ENCODE peak calls at places on chromosomes 11 and 22, in four cellular contexts. O is suprapubic skin, E is GM12878, F is endothelial cell of umbilical vein. R is an unnamed sample.

GRCh38 chr22:43867839-43868652 is 5.7 kb upstream of the SULT4A1 start:
- DNase-seq in O (no peak), E (no peak), F (peak; percentile 59), R (peak; percentile 75)

GRCh38 chr11:119750056-119750455 is 21.1 kb upstream of the NECTIN1 start:
- DNase-seq in O (peak; percentile 55), E (no peak), F (no peak), R (peak; percentile 37)

GRCh38 chr22:47245286-47245685 is 482.8 kb downstream of the TBC1D22A start:
- DNase-seq in O (no peak), E (no peak), F (no peak), R (no peak)

GRCh38 chr11:22459053-22459452 is 120.9 kb downstream of the SLC17A6 start:
- DNase-seq in O (no peak), E (no peak), F (peak; percentile 83), R (no peak)

GRCh38 chr11:7444582-7444981 is 40.7 kb upstream of the OLFML1 start:
- DNase-seq in O (no peak), E (no peak), F (no peak), R (no peak)

GRCh38 chr22:45903355-45904149 is 73.4 kb downstream of the WNT7B start:
- DNase-seq in O (no peak), E (no peak), F (peak; percentile 18), R (no peak)

GRCh38 chr11:115608976-115609375 is 104.8 kb upstream of the CADM1 start:
- DNase-seq in O (no peak), E (no peak), F (no peak), R (no peak)

GRCh38 chr11:19729141-19729540 is 16.5 kb downstream of the NAV2 start:
- DNase-seq in O (no peak), E (no peak), F (no peak), R (no peak)

GRCh38 chr11:68584097-68584496 is 100.2 kb upstream of the GAL start:
- DNase-seq in O (no peak), E (no peak), F (peak; percentile 18), R (peak; percentile 82)

GRCh38 chr22:41382098-41382578 is 396 bp downstream of the TEF start:
- DNase-seq in O (peak; percentile 89), E (no peak), F (no peak), R (no peak)

GRCh38 chr11:112223125-112223524 is 3.1 kb upstream of the PTS start:
- DNase-seq in O (no peak), E (no peak), F (no peak), R (no peak)

GRCh38 chr22:39932918-39933649 is 27.1 kb upstream of the TMA7B start:
- DNase-seq in O (no peak), E (no peak), F (peak; percentile 23), R (no peak)

GRCh38 chr11:121412000-121412587 is 40.0 kb upstream of the SORL1 start:
- DNase-seq in O (no peak), E (no peak), F (no peak), R (no peak)

GRCh38 chr11:64419818-64420485 is 61.0 kb downstream of the RPS6KA4 start:
- DNase-seq in O (no peak), E (no peak), F (no peak), R (no peak)

GRCh38 chr11:126419801-126420729 is 64.6 kb downstream of the ST3GAL4 start:
- DNase-seq in O (no peak), E (peak; percentile 60), F (peak; percentile 6), R (no peak)

GRCh38 chr11:23123766-23124165 is 263.5 kb upstream of the CCDC179 start:
- DNase-seq in O (no peak), E (no peak), F (peak; percentile 69), R (no peak)

GRCh38 chr11:17894929-17895658 is 117.8 kb downstream of the SERGEF start:
- DNase-seq in O (no peak), E (no peak), F (no peak), R (no peak)

GRCh38 chr11:629237-629583 is 2.2 kb upstream of the SCT start:
- DNase-seq in O (no peak), E (no peak), F (no peak), R (no peak)

GRCh38 chr22:42368379-42369249 is 63.6 kb downstream of the NFAM1 start:
- DNase-seq in O (no peak), E (no peak), F (no peak), R (peak; percentile 89)

GRCh38 chr11:72617080-72617744 is 57.0 kb downstream of the PDE2A start:
- DNase-seq in O (no peak), E (no peak), F (no peak), R (no peak)

GRCh38 chr11:76186776-76187279 is 19.5 kb downstream of the WNT11 start:
- DNase-seq in O (no peak), E (no peak), F (no peak), R (no peak)

GRCh38 chr11:71396548-71397123 is 51.6 kb downstream of the DHCR7 start:
- DNase-seq in O (no peak), E (no peak), F (no peak), R (no peak)

GRCh38 chr22:17970205-17970708 is 54.1 kb downstream of the MICAL3 start:
- DNase-seq in O (no peak), E (no peak), F (no peak), R (peak; percentile 60)

GRCh38 chr22:39374191-39374590 is 24.4 kb downstream of the SYNGR1 start:
- DNase-seq in O (no peak), E (no peak), F (no peak), R (no peak)

GRCh38 chr22:40044870-40045834 is 50.4 kb downstream of the FAM83F start:
- DNase-seq in O (no peak), E (no peak), F (peak; percentile 47), R (peak; percentile 97)

GRCh38 chr11:75802022-75802912 is 12.7 kb upstream of the UVRAG start:
- DNase-seq in O (peak; percentile 78), E (no peak), F (no peak), R (peak; percentile 72)

GRCh38 chr11:86180860-86181259 is 63.7 kb upstream of the EED start:
- DNase-seq in O (no peak), E (no peak), F (no peak), R (no peak)

GRCh38 chr11:65366340-65366773 is 11.8 kb downstream of the TIGD3 start:
- DNase-seq in O (no peak), E (no peak), F (peak; percentile 78), R (no peak)

GRCh38 chr11:19164881-19165280 is 36.9 kb downstream of the CSRP3 start:
- DNase-seq in O (no peak), E (no peak), F (no peak), R (no peak)

GRCh38 chr11:95459268-95460040 is 228.5 kb upstream of the SESN3 start:
- DNase-seq in O (no peak), E (no peak), F (peak; percentile 7), R (no peak)
- TF ChIP-seq POLR2AphosphoS5 in O (no peak), E (no peak), F (no peak), R (no peak)

DNA sequence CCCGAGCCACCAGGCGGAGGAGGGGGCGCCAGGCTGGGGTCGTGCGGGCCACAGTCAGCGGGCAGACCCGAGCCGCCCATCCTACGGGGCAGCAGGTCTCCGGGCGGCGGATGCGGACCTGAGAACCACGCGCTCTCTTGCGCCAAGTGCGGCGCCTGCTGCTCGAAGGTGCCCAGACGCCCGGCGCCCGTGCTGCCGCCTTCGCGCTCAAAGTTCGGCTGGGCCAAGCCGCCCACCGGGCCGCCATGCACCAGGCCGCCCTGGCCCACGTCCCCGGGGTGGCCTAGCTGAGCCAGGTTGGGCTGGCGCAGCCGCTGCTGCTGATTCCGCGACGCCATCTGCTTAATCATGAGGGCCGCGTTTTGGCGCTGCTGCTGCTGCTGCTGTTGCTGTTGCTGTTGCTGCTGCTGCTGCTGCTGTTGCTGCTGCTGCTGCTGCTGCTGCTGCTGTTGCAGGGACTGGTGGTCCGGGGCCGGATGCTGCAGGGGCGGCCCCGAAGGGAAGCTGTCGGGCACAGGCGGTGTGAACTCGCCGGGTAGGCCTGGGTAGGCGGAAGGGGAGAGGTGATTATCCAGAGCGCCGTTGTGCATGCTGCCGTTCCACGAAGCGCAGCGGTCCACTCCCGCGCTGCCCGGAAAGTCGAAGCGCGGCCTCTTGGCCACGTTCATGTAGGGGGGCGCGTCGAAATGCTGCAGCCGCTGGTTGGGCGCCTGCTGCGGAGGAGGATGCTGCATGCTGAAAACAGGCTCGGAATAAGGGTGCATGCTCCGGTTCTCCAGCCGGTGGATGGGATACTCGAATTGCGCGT is 2.8 kb downstream of the MN1 start:
- DNase-seq in O (no peak), E (no peak), F (no peak), R (no peak)
- H3K4me3 ChIP-seq in O (no peak overlapping the region), E (no peak overlapping the region), F (no peak overlapping the region), R (no peak overlapping the region)

DNA sequence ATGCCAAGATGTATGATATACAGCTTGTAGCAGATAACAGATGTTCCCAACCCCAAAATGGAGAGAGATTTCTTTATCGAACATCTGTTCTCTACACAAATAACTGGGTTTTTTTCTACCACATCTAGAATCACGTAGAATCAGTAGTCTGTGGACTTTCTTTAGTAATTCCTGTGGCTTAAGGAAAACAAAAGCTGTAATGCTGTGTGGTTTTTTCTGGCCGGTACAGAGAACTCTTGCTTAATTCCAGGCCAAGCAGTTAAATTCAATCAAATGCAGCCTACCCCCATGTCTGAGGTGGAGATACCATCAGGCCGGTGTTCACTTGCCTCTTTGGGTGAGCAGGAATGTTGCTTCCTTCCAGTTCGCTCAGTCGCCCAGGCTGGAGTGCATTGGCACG is 303.4 kb downstream of the FAT3 start:
- DNase-seq in O (no peak), E (no peak), F (no peak), R (no peak)
- TF ChIP-seq POLR2AphosphoS5 in O (no peak), E (no peak), F (no peak), R (no peak)

GRCh38 chr22:37212174-37212906 is at the start of gene SSTR3:
- DNase-seq in O (no peak), E (no peak), F (no peak), R (peak; percentile 61)
- H3K4me3 ChIP-seq in O (no peak within 1 kb of the TSS), E (no peak within 1 kb of the TSS), F (no peak within 1 kb of the TSS), R (no peak within 1 kb of the TSS)

DNA sequence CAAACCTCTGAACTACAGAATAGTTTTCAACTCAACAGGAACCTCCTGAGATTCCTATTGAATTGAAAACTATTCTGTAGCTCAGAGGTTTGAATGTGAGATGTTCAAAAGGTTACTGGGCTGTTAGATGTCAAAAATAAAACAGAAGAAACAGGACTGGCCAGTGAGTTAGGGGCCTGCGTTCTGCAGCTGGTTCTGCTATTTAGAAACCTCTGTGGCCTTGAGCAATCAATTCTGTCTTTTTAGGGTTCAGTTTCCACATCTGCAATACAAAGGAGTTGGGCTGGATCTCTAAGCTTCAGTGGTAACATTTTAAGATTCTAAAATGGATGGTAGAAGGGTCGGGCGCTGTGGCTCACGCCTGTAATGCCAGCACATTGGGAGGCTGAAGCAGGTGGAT is 55.8 kb downstream of the CLMP start:
- DNase-seq in O (no peak), E (no peak), F (no peak), R (no peak)
- TF ChIP-seq POLR2AphosphoS5 in O (no peak), E (no peak), F (no peak), R (no peak)

R was measured in spleen.